ENCODE peak calls at places on chromosomes 6 and 20, in four cellular contexts. C is activated CD8-positive, alpha-beta memory T cell treated with anti-CD3 and anti-CD28 coated beads, Interleukin-2, amount 50 U/mL, for 48 hours; Z is A172; R is GM10248. X is an unnamed sample.

GRCh38 chr6:27495386-27496135 is 22.7 kb upstream of the ZNF184 start:
- DNase-seq in C (peak), Z (peak), R (peak), X (peak)

GRCh38 chr6:125415921-125416320 is 114.2 kb upstream of the HDDC2 start:
- DNase-seq in C (no peak), Z (no peak), R (no peak), X (no peak)

GRCh38 chr6:31270788-31271640 is 878 bp downstream of the HLA-C start:
- DNase-seq in C (peak), Z (peak), R (peak), X (peak)

GRCh38 chr6:42046491-42047219 is 3.7 kb upstream of the TAF8 start:
- DNase-seq in C (no peak), Z (no peak), R (no peak), X (no peak)

GRCh38 chr6:30470968-30471367 is 18.3 kb upstream of the HLA-E start:
- DNase-seq in C (no peak), Z (no peak), R (no peak), X (no peak)

GRCh38 chr20:63033635-63034510 is 27.1 kb upstream of the BHLHE23 start:
- DNase-seq in C (no peak), Z (no peak), R (no peak), X (no peak)

GRCh38 chr6:170313716-170314295 is 7.2 kb downstream of the FAM120B start:
- DNase-seq in C (no peak), Z (no peak), R (no peak), X (no peak)

GRCh38 chr6:22551280-22551679 is 18.1 kb upstream of the HDGFL1 start:
- DNase-seq in C (no peak), Z (no peak), R (no peak), X (no peak)

GRCh38 chr6:168057836-168058235 is 21.2 kb downstream of the FRMD1 start:
- DNase-seq in C (no peak), Z (no peak), R (no peak), X (no peak)

GRCh38 chr6:18192026-18192425 is 36.8 kb downstream of the KDM1B start:
- DNase-seq in C (no peak), Z (no peak), R (no peak), X (no peak)

GRCh38 chr6:53673138-53673801 is 7.7 kb upstream of the KLHL31 start:
- DNase-seq in C (no peak), Z (peak), R (no peak), X (peak)

GRCh38 chr6:16562498-16562897 is 198.8 kb downstream of the ATXN1 start:
- DNase-seq in C (no peak), Z (no peak), R (no peak), X (no peak)

GRCh38 chr6:150269857-150270223 is 99.0 kb upstream of the IYD start:
- DNase-seq in C (no peak), Z (peak), R (no peak), X (peak)

GRCh38 chr20:53070714-53071392 is 98.7 kb downstream of the TSHZ2 start:
- DNase-seq in C (no peak), Z (peak), R (no peak), X (no peak)

GRCh38 chr6:85795966-85796365 is 153.3 kb upstream of the SYNCRIP start:
- DNase-seq in C (no peak), Z (no peak), R (no peak), X (no peak)

GRCh38 chr20:22449115-22449973 is 135.0 kb downstream of the FOXA2 start:
- DNase-seq in C (no peak), Z (no peak), R (no peak), X (no peak)

GRCh38 chr6:129619579-129620233 is 90.3 kb downstream of the ARHGAP18 start:
- DNase-seq in C (no peak), Z (no peak), R (peak), X (no peak)

GRCh38 chr6:125759184-125759902 is 9.9 kb downstream of the HEY2 start:
- DNase-seq in C (no peak), Z (no peak), R (no peak), X (no peak)

GRCh38 chr6:133710826-133711225 is 178.1 kb upstream of the TCF21 start:
- DNase-seq in C (no peak), Z (no peak), R (no peak), X (no peak)

GRCh38 chr20:2626853-2627541 is 25.4 kb upstream of the NOP56 start:
- DNase-seq in C (no peak), Z (peak), R (no peak), X (no peak)

GRCh38 chr20:16864069-16864468 is 115.9 kb downstream of the OTOR start:
- DNase-seq in C (no peak), Z (peak), R (peak), X (no peak)

GRCh38 chr20:57941572-57942381 is 232.0 kb upstream of the PMEPA1 start:
- DNase-seq in C (no peak), Z (no peak), R (no peak), X (no peak)

GRCh38 chr20:57791178-57791945 is 81.5 kb upstream of the PMEPA1 start:
- DNase-seq in C (no peak), Z (no peak), R (no peak), X (no peak)

GRCh38 chr6:125354649-125355048 is 52.9 kb upstream of the HDDC2 start:
- DNase-seq in C (no peak), Z (no peak), R (no peak), X (no peak)

GRCh38 chr6:14925025-14925595 is 320.8 kb upstream of the JARID2 start:
- DNase-seq in C (no peak), Z (no peak), R (no peak), X (no peak)

GRCh38 chr6:136774228-136775041 is 17.8 kb downstream of the MAP3K5 start:
- DNase-seq in C (no peak), Z (no peak), R (no peak), X (no peak)

GRCh38 chr6:1232578-1232977 is 79.3 kb upstream of the FOXQ1 start:
- DNase-seq in C (no peak), Z (no peak), R (no peak), X (no peak)

GRCh38 chr6:134029495-134030455 is 22.6 kb downstream of the SLC2A12 start:
- DNase-seq in C (no peak), Z (peak), R (no peak), X (no peak)

GRCh38 chr20:11178946-11179654 is 505.3 kb upstream of the JAG1 start:
- DNase-seq in C (no peak), Z (peak), R (no peak), X (peak)

GRCh38 chr6:45896783-45897441 is 118.7 kb downstream of the CLIC5 start:
- DNase-seq in C (no peak), Z (no peak), R (no peak), X (no peak)

GRCh38 chr20:13535627-13536026 is 103.1 kb downstream of the TASP1 start:
- DNase-seq in C (no peak), Z (no peak), R (no peak), X (no peak)

GRCh38 chr6:133973109-133973971 is 20.3 kb downstream of the TBPL1 start:
- DNase-seq in C (no peak), Z (peak), R (peak), X (peak)

GRCh38 chr6:99359800-99360199 is 10.3 kb upstream of the FAXC start:
- DNase-seq in C (no peak), Z (no peak), R (no peak), X (no peak)

GRCh38 chr6:166007349-166008263 is 160.0 kb downstream of the TBXT start:
- DNase-seq in C (no peak), Z (no peak), R (no peak), X (no peak)

GRCh38 chr20:40489886-40490285 is 199.2 kb downstream of the MAFB start:
- DNase-seq in C (no peak), Z (peak), R (no peak), X (no peak)

GRCh38 chr6:73694711-73695411 is 1.1 kb upstream of the CD109 start:
- DNase-seq in C (no peak), Z (peak), R (no peak), X (no peak)

X was measured in HTR-8/SVneo.